ENCODE peak calls at places on chromosomes 7 and 10, in five cellular contexts. L is GM12891; T is CD4-positive, alpha-beta T cell; Z is left cardiac atrium; S is activated effector memory CD4-positive, alpha-beta T cell treated with anti-CD3 and anti-CD28 coated beads, Interleukin-2, amount 50 U/mL, for 16 hours. U is an unnamed sample.

GRCh38 chr7:150439926-150440325 is 10.5 kb upstream of the GIMAP8 start:
- DNase-seq in Z (no peak), S (no peak), L (no peak), T (no peak), U (no peak)

GRCh38 chr7:98862716-98863420 is 6.9 kb downstream of the TMEM130 start:
- DNase-seq in T (no peak), L (no peak), S (no peak), Z (no peak), U (no peak)

GRCh38 chr10:103019426-103019825 is 101.3 kb downstream of the CNNM2 start:
- DNase-seq in T (no peak), S (no peak), Z (no peak), L (no peak), U (no peak)

GRCh38 chr10:21134645-21135395 is 237.7 kb upstream of the NEBL start:
- DNase-seq in L (no peak), S (no peak), Z (no peak), T (no peak), U (no peak)

GRCh38 chr10:76126607-76127190 is 695.3 kb downstream of the LRMDA start:
- DNase-seq in S (no peak), T (no peak), Z (no peak), L (no peak), U (no peak)

GRCh38 chr10:129844191-129844590 is 119.9 kb downstream of the EBF3 start:
- DNase-seq in T (no peak), L (no peak), Z (no peak), S (no peak), U (no peak)

GRCh38 chr7:105721571-105722104 is 140.3 kb upstream of the EFCAB10 start:
- DNase-seq in T (no peak), S (no peak), L (no peak), Z (no peak), U (no peak)

GRCh38 chr10:110512461-110513187 is 14.9 kb downstream of the DUSP5 start:
- DNase-seq in Z (no peak), L (no peak), S (peak), T (no peak), U (no peak)

GRCh38 chr7:26449175-26450165 is 157.8 kb downstream of the SNX10 start:
- DNase-seq in S (no peak), T (no peak), L (no peak), Z (no peak), U (no peak)

GRCh38 chr10:131159771-131160170 is 151.8 kb downstream of the TCERG1L start:
- DNase-seq in L (no peak), T (no peak), Z (no peak), S (no peak), U (no peak)

GRCh38 chr7:34104992-34105391 is 199.7 kb downstream of the BMPER start:
- DNase-seq in Z (no peak), T (no peak), S (no peak), L (no peak), U (no peak)

GRCh38 chr7:133742709-133743538 is 384.2 kb upstream of the LRGUK start:
- DNase-seq in S (no peak), Z (no peak), T (no peak), L (no peak), U (no peak)

GRCh38 chr10:103643381-103643780 is 149.9 kb downstream of the NEURL1 start:
- DNase-seq in Z (no peak), L (no peak), T (no peak), S (no peak), U (no peak)

GRCh38 chr7:117759950-117760640 is 113.1 kb downstream of the CTTNBP2 start:
- DNase-seq in L (no peak), T (no peak), Z (no peak), S (no peak), U (no peak)

U was measured in effector CD8-positive, alpha-beta T cell.